ENCODE peak calls at places on chromosomes 16 and 17, in six cellular contexts. G is amniotic epithelial cell, U is pons, H is non-pigmented ciliary epithelial cell, N is SW 1271, B is fibroblast of pulmonary artery. I is an unnamed sample.
A peak's percentile ranks its signal among the peaks of the same experiment; 100 is the strongest.

GRCh38 chr16:88977028-88977844 is at the start of gene CBFA2T3:
- DNase-seq in G (no peak), U (peak; percentile 59), H (no peak), N (no peak), B (peak; percentile 13), I (peak; percentile 44)

GRCh38 chr17:74332763-74333220 is 6.8 kb downstream of the KIF19 start:
- DNase-seq in G (no peak), U (no peak), H (no peak), N (no peak), B (no peak), I (peak; percentile 61)

GRCh38 chr16:56848955-56849689 is 15.9 kb upstream of the SLC12A3 start:
- DNase-seq in G (peak; percentile 92), U (no peak), H (peak; percentile 46), N (no peak), B (peak; percentile 63), I (peak; percentile 20)

GRCh38 chr17:7351665-7352558 is at the start of gene KCTD11:
- DNase-seq in G (peak; percentile 79), U (peak; percentile 85), H (no peak), N (peak; percentile 88), B (peak; percentile 88), I (peak; percentile 93)

GRCh38 chr16:14193316-14193871 is 122.3 kb downstream of the MRTFB start:
- DNase-seq in G (no peak), U (no peak), H (no peak), N (no peak), B (no peak), I (no peak)

GRCh38 chr16:88373927-88374492 is 8.7 kb upstream of the ZNF469 start:
- DNase-seq in G (no peak), U (no peak), H (no peak), N (no peak), B (no peak), I (no peak)

GRCh38 chr17:58082341-58082869 is 814 bp upstream of the DYNLL2 start:
- DNase-seq in G (no peak), U (no peak), H (no peak), N (no peak), B (no peak), I (no peak)

GRCh38 chr16:56617212-56618085 is 8.1 kb upstream of the MT1E start:
- DNase-seq in G (peak; percentile 65), U (peak; percentile 31), H (no peak), N (peak; percentile 58), B (peak; percentile 68), I (peak; percentile 62)

GRCh38 chr17:28985950-28986713 is 19.7 kb downstream of the SEZ6 start:
- DNase-seq in G (no peak), U (no peak), H (no peak), N (no peak), B (no peak), I (peak; percentile 69)

GRCh38 chr17:45775576-45776011 is 8.5 kb upstream of the CRHR1 start:
- DNase-seq in G (no peak), U (no peak), H (no peak), N (no peak), B (no peak), I (no peak)

GRCh38 chr17:60832206-60832605 is 154.6 kb downstream of the BCAS3 start:
- DNase-seq in G (no peak), U (no peak), H (no peak), N (no peak), B (no peak), I (peak; percentile 56)

GRCh38 chr16:50599494-50599893 is 51.3 kb downstream of the NKD1 start:
- DNase-seq in G (no peak), U (no peak), H (no peak), N (no peak), B (no peak), I (no peak)

GRCh38 chr16:2428051-2428786 is 1.0 kb upstream of the CCNF start:
- DNase-seq in G (peak; percentile 27), U (no peak), H (no peak), N (peak; percentile 11), B (peak; percentile 27), I (no peak)

GRCh38 chr16:1984347-1985225 is 593 bp downstream of the GFER start:
- DNase-seq in G (peak; percentile 15), U (no peak), H (no peak), N (no peak), B (no peak), I (no peak)

GRCh38 chr17:78257810-78258322 is 26.4 kb downstream of the TMEM235 start:
- DNase-seq in G (peak; percentile 95), U (no peak), H (no peak), N (no peak), B (peak; percentile 41), I (no peak)

GRCh38 chr16:25922438-25922837 is 230.7 kb downstream of the HS3ST4 start:
- DNase-seq in G (no peak), U (no peak), H (no peak), N (no peak), B (no peak), I (no peak)

GRCh38 chr17:20080513-20080912 is 71.4 kb downstream of the SPECC1 start:
- DNase-seq in G (no peak), U (no peak), H (no peak), N (no peak), B (no peak), I (no peak)

GRCh38 chr16:85395913-85396878 is 216.9 kb upstream of the GSE1 start:
- DNase-seq in G (peak; percentile 47), U (no peak), H (no peak), N (no peak), B (peak; percentile 31), I (no peak)

GRCh38 chr17:60770946-60771422 is 93.3 kb downstream of the BCAS3 start:
- DNase-seq in G (no peak), U (no peak), H (no peak), N (no peak), B (no peak), I (no peak)